ENCODE peak calls at places on chromosomes 7 and 10, in five cellular contexts. X is heart right ventricle, H is NCI-H748 treated with DMSO at 0.1 percent for 48 hours, R is caudate nucleus, B is KBM-7. K is an unnamed sample.

GRCh38 chr10:77428776-77429395 is 208.7 kb downstream of the KCNMA1 start:
- DNase-seq in H (no peak), X (no peak), B (no peak), R (no peak), K (no peak)

GRCh38 chr7:98458090-98458875 is 57.4 kb upstream of the BAIAP2L1 start:
- DNase-seq in H (no peak), X (no peak), R (no peak), B (no peak), K (no peak)

GRCh38 chr10:64726466-64726865 is 1205.3 kb downstream of the REEP3 start:
- DNase-seq in H (no peak), B (no peak), R (no peak), X (no peak), K (no peak)

GRCh38 chr7:24995466-24995865 is 15.5 kb upstream of the OSBPL3 start:
- DNase-seq in R (no peak), X (no peak), B (no peak), H (no peak), K (no peak)

GRCh38 chr7:90595801-90596683 is at the start of gene CDK14:
- DNase-seq in B (peak; percentile 77), R (peak; percentile 13), H (peak; percentile 36), X (peak; percentile 81), K (peak; percentile 86)

GRCh38 chr7:142000244-142000643 is 4.6 kb downstream of the MGAM start:
- DNase-seq in R (no peak), H (no peak), B (no peak), X (no peak), K (no peak)

GRCh38 chr10:79322616-79323566 is 24.4 kb upstream of the PPIF start:
- DNase-seq in B (peak; percentile 96), R (no peak), H (no peak), X (peak; percentile 36), K (peak; percentile 74)

GRCh38 chr10:101490026-101490425 is 98.0 kb downstream of the POLL start:
- DNase-seq in X (no peak), B (no peak), H (no peak), R (no peak), K (no peak)

GRCh38 chr7:130614449-130614848 is 54.1 kb downstream of the COPG2 start:
- DNase-seq in H (no peak), X (no peak), B (no peak), R (no peak), K (no peak)

GRCh38 chr10:62050941-62051433 is 149.5 kb downstream of the ARID5B start:
- DNase-seq in X (peak; percentile 83), H (no peak), B (no peak), R (no peak), K (peak; percentile 60)

GRCh38 chr7:47361746-47362215 is 220.1 kb downstream of the TNS3 start:
- DNase-seq in H (no peak), X (peak; percentile 61), R (no peak), B (no peak), K (no peak)

GRCh38 chr10:103470755-103471653 is 8.0 kb downstream of the CALHM3 start:
- DNase-seq in R (no peak), B (peak; percentile 95), H (no peak), X (no peak), K (peak; percentile 65)

GRCh38 chr7:40922316-40922670 is 780.6 kb downstream of the INHBA start:
- DNase-seq in R (no peak), X (no peak), H (no peak), B (no peak), K (no peak)

GRCh38 chr7:73437091-73437490 is 3.5 kb downstream of the FZD9 start:
- DNase-seq in X (no peak), B (no peak), R (no peak), H (no peak), K (no peak)

GRCh38 chr7:147298611-147299043 is 1182.0 kb downstream of the CNTNAP2 start:
- DNase-seq in H (peak; percentile 42), X (no peak), B (no peak), R (no peak), K (no peak)

GRCh38 chr7:117830422-117830954 is 42.8 kb downstream of the CTTNBP2 start:
- DNase-seq in H (no peak), B (no peak), X (no peak), R (no peak), K (no peak)

GRCh38 chr10:13741438-13741837 is 154.7 kb downstream of the PRPF18 start:
- DNase-seq in B (no peak), H (no peak), X (no peak), R (no peak), K (no peak)

GRCh38 chr10:79454259-79454658 is 8.8 kb upstream of the ZCCHC24 start:
- DNase-seq in B (no peak), X (no peak), H (no peak), R (no peak), K (no peak)

GRCh38 chr10:73768881-73769280 is 13.0 kb upstream of the CHCHD1 start:
- DNase-seq in H (no peak), B (no peak), R (no peak), X (no peak), K (no peak)

GRCh38 chr10:112827091-112827490 is 123.0 kb upstream of the TCF7L2 start:
- DNase-seq in H (no peak), X (no peak), R (no peak), B (no peak), K (no peak)

K was measured in left lung.